ENCODE peak calls at places on chromosomes 11 and 22, in eight cellular contexts. One of them, this sample, is unnamed.

GRCh38 chr22:41078975-41079374 is 13.4 kb upstream of the EP300 start:
- DNase-seq in thoracic aorta: no peak
- DNase-seq in heart right ventricle: no peak
- DNase-seq in testis: no peak
- DNase-seq in transverse colon: no peak
- DNase-seq in RWPE2: no peak
- DNase-seq in cardiac muscle cell: no peak
- DNase-seq in PC-9: no peak
- DNase-seq in this sample: no peak

GRCh38 chr11:112630496-112630895 is 330.7 kb upstream of the NCAM1 start:
- DNase-seq in thoracic aorta: no peak
- DNase-seq in heart right ventricle: no peak
- DNase-seq in testis: no peak
- DNase-seq in transverse colon: no peak
- DNase-seq in RWPE2: no peak
- DNase-seq in cardiac muscle cell: no peak
- DNase-seq in PC-9: no peak
- DNase-seq in this sample: no peak

GRCh38 chr22:48748860-48749554 is 1078.7 kb downstream of the BRD1 start:
- DNase-seq in thoracic aorta: no peak
- DNase-seq in heart right ventricle: no peak
- DNase-seq in testis: peak
- DNase-seq in transverse colon: no peak
- DNase-seq in RWPE2: no peak
- DNase-seq in cardiac muscle cell: no peak
- DNase-seq in PC-9: no peak
- DNase-seq in this sample: no peak

GRCh38 chr11:47234669-47235075 is 13.9 kb downstream of the ACP2 start:
- DNase-seq in thoracic aorta: no peak
- DNase-seq in heart right ventricle: no peak
- DNase-seq in testis: no peak
- DNase-seq in transverse colon: peak
- DNase-seq in RWPE2: no peak
- DNase-seq in cardiac muscle cell: peak
- DNase-seq in PC-9: no peak
- DNase-seq in this sample: no peak

GRCh38 chr22:42805016-42805997 is 51.8 kb downstream of the ARFGAP3 start:
- DNase-seq in thoracic aorta: no peak
- DNase-seq in heart right ventricle: peak
- DNase-seq in testis: peak
- DNase-seq in transverse colon: no peak
- DNase-seq in RWPE2: peak
- DNase-seq in cardiac muscle cell: no peak
- DNase-seq in PC-9: no peak
- DNase-seq in this sample: peak

GRCh38 chr11:129960216-129961214 is 42.1 kb downstream of the PRDM10 start:
- DNase-seq in thoracic aorta: no peak
- DNase-seq in heart right ventricle: no peak
- DNase-seq in testis: no peak
- DNase-seq in transverse colon: no peak
- DNase-seq in RWPE2: no peak
- DNase-seq in cardiac muscle cell: peak
- DNase-seq in PC-9: peak
- DNase-seq in this sample: peak

GRCh38 chr11:123434911-123435310 is 4.8 kb downstream of the GRAMD1B start:
- DNase-seq in thoracic aorta: no peak
- DNase-seq in heart right ventricle: no peak
- DNase-seq in testis: no peak
- DNase-seq in transverse colon: no peak
- DNase-seq in RWPE2: no peak
- DNase-seq in cardiac muscle cell: no peak
- DNase-seq in PC-9: peak
- DNase-seq in this sample: no peak

GRCh38 chr22:19691721-19692341 is 22.5 kb upstream of the SEPTIN5 start:
- DNase-seq in thoracic aorta: no peak
- DNase-seq in heart right ventricle: no peak
- DNase-seq in testis: peak
- DNase-seq in transverse colon: no peak
- DNase-seq in RWPE2: no peak
- DNase-seq in cardiac muscle cell: peak
- DNase-seq in PC-9: peak
- DNase-seq in this sample: peak

GRCh38 chr11:9567401-9567800 is 6.1 kb upstream of the WEE1 start:
- DNase-seq in thoracic aorta: no peak
- DNase-seq in heart right ventricle: no peak
- DNase-seq in testis: no peak
- DNase-seq in transverse colon: no peak
- DNase-seq in RWPE2: no peak
- DNase-seq in cardiac muscle cell: no peak
- DNase-seq in PC-9: no peak
- DNase-seq in this sample: no peak

GRCh38 chr11:118514103-118514502 is 13.2 kb upstream of the TTC36 start:
- DNase-seq in thoracic aorta: no peak
- DNase-seq in heart right ventricle: no peak
- DNase-seq in testis: no peak
- DNase-seq in transverse colon: no peak
- DNase-seq in RWPE2: no peak
- DNase-seq in cardiac muscle cell: no peak
- DNase-seq in PC-9: no peak
- DNase-seq in this sample: no peak

GRCh38 chr11:57713849-57714248 is 1.5 kb downstream of the TMX2 start:
- DNase-seq in thoracic aorta: no peak
- DNase-seq in heart right ventricle: no peak
- DNase-seq in testis: no peak
- DNase-seq in transverse colon: no peak
- DNase-seq in RWPE2: no peak
- DNase-seq in cardiac muscle cell: no peak
- DNase-seq in PC-9: no peak
- DNase-seq in this sample: no peak

GRCh38 chr11:3953327-3953726 is 97.9 kb downstream of the STIM1 start:
- DNase-seq in thoracic aorta: no peak
- DNase-seq in heart right ventricle: no peak
- DNase-seq in testis: no peak
- DNase-seq in transverse colon: no peak
- DNase-seq in RWPE2: no peak
- DNase-seq in cardiac muscle cell: no peak
- DNase-seq in PC-9: no peak
- DNase-seq in this sample: no peak
- H3K27ac ChIP-seq in thoracic aorta: no peak
- H3K27ac ChIP-seq in heart right ventricle: no peak
- H3K27ac ChIP-seq in testis: no peak
- H3K27ac ChIP-seq in transverse colon: no peak
- H3K27ac ChIP-seq in RWPE2: no peak
- H3K27ac ChIP-seq in cardiac muscle cell: no peak
- H3K27ac ChIP-seq in PC-9: no peak
- H3K27ac ChIP-seq in this sample: no peak

GRCh38 chr22:38074181-38075104 is 9.5 kb downstream of the SLC16A8 start:
- DNase-seq in thoracic aorta: no peak
- DNase-seq in heart right ventricle: no peak
- DNase-seq in testis: peak
- DNase-seq in transverse colon: no peak
- DNase-seq in RWPE2: no peak
- DNase-seq in cardiac muscle cell: peak
- DNase-seq in PC-9: no peak
- DNase-seq in this sample: no peak
- TF ChIP-seq CTCF in thoracic aorta: no peak
- TF ChIP-seq CTCF in heart right ventricle: no peak
- TF ChIP-seq CTCF in testis: peak
- TF ChIP-seq CTCF in transverse colon: no peak
- TF ChIP-seq CTCF in RWPE2: no peak
- TF ChIP-seq CTCF in cardiac muscle cell: peak
- TF ChIP-seq CTCF in PC-9: no peak
- TF ChIP-seq CTCF in this sample: no peak

GRCh38 chr11:107929611-107930200 is 1.5 kb downstream of the RAB39A start:
- DNase-seq in thoracic aorta: no peak
- DNase-seq in heart right ventricle: no peak
- DNase-seq in testis: no peak
- DNase-seq in transverse colon: no peak
- DNase-seq in RWPE2: no peak
- DNase-seq in cardiac muscle cell: no peak
- DNase-seq in PC-9: no peak
- DNase-seq in this sample: no peak
- H3K27ac ChIP-seq in thoracic aorta: no peak
- H3K27ac ChIP-seq in heart right ventricle: no peak
- H3K27ac ChIP-seq in testis: no peak
- H3K27ac ChIP-seq in transverse colon: no peak
- H3K27ac ChIP-seq in RWPE2: no peak
- H3K27ac ChIP-seq in cardiac muscle cell: no peak
- H3K27ac ChIP-seq in PC-9: no peak
- H3K27ac ChIP-seq in this sample: no peak

GRCh38 chr11:73931951-73932350 is 18.9 kb upstream of the DNAJB13 start:
- DNase-seq in thoracic aorta: no peak
- DNase-seq in heart right ventricle: no peak
- DNase-seq in testis: no peak
- DNase-seq in transverse colon: peak
- DNase-seq in RWPE2: no peak
- DNase-seq in cardiac muscle cell: no peak
- DNase-seq in PC-9: no peak
- DNase-seq in this sample: no peak

GRCh38 chr11:73929388-73929787 is 21.4 kb upstream of the DNAJB13 start:
- DNase-seq in thoracic aorta: no peak
- DNase-seq in heart right ventricle: no peak
- DNase-seq in testis: no peak
- DNase-seq in transverse colon: no peak
- DNase-seq in RWPE2: no peak
- DNase-seq in cardiac muscle cell: no peak
- DNase-seq in PC-9: no peak
- DNase-seq in this sample: no peak

GRCh38 chr11:73931039-73931645 is 19.7 kb upstream of the DNAJB13 start:
- DNase-seq in thoracic aorta: no peak
- DNase-seq in heart right ventricle: no peak
- DNase-seq in testis: peak
- DNase-seq in transverse colon: no peak
- DNase-seq in RWPE2: no peak
- DNase-seq in cardiac muscle cell: peak
- DNase-seq in PC-9: peak
- DNase-seq in this sample: peak
- TF ChIP-seq CTCF in thoracic aorta: no peak
- TF ChIP-seq CTCF in heart right ventricle: no peak
- TF ChIP-seq CTCF in testis: no peak
- TF ChIP-seq CTCF in transverse colon: no peak
- TF ChIP-seq CTCF in RWPE2: peak
- TF ChIP-seq CTCF in cardiac muscle cell: peak
- TF ChIP-seq CTCF in PC-9: peak
- TF ChIP-seq CTCF in this sample: peak

GRCh38 chr22:36343720-36344105 is 44.1 kb downstream of the MYH9 start:
- DNase-seq in thoracic aorta: no peak
- DNase-seq in heart right ventricle: no peak
- DNase-seq in testis: no peak
- DNase-seq in transverse colon: no peak
- DNase-seq in RWPE2: no peak
- DNase-seq in cardiac muscle cell: no peak
- DNase-seq in PC-9: no peak
- DNase-seq in this sample: no peak

GRCh38 chr22:36343070-36343719 is 44.6 kb downstream of the MYH9 start:
- DNase-seq in thoracic aorta: no peak
- DNase-seq in heart right ventricle: no peak
- DNase-seq in testis: no peak
- DNase-seq in transverse colon: no peak
- DNase-seq in RWPE2: no peak
- DNase-seq in cardiac muscle cell: no peak
- DNase-seq in PC-9: no peak
- DNase-seq in this sample: no peak

GRCh38 chr22:36340621-36341020 is 47.1 kb downstream of the MYH9 start:
- DNase-seq in thoracic aorta: no peak
- DNase-seq in heart right ventricle: no peak
- DNase-seq in testis: no peak
- DNase-seq in transverse colon: no peak
- DNase-seq in RWPE2: no peak
- DNase-seq in cardiac muscle cell: no peak
- DNase-seq in PC-9: no peak
- DNase-seq in this sample: no peak

GRCh38 chr22:36339171-36340065 is 48.3 kb downstream of the MYH9 start:
- DNase-seq in thoracic aorta: no peak
- DNase-seq in heart right ventricle: no peak
- DNase-seq in testis: no peak
- DNase-seq in transverse colon: no peak
- DNase-seq in RWPE2: no peak
- DNase-seq in cardiac muscle cell: peak
- DNase-seq in PC-9: no peak
- DNase-seq in this sample: no peak

GRCh38 chr22:36341640-36342041 is 46.1 kb downstream of the MYH9 start:
- DNase-seq in thoracic aorta: no peak
- DNase-seq in heart right ventricle: no peak
- DNase-seq in testis: no peak
- DNase-seq in transverse colon: no peak
- DNase-seq in RWPE2: no peak
- DNase-seq in cardiac muscle cell: no peak
- DNase-seq in PC-9: no peak
- DNase-seq in this sample: no peak
- H3K27ac ChIP-seq in thoracic aorta: peak
- H3K27ac ChIP-seq in heart right ventricle: peak
- H3K27ac ChIP-seq in testis: no peak
- H3K27ac ChIP-seq in transverse colon: peak
- H3K27ac ChIP-seq in RWPE2: peak
- H3K27ac ChIP-seq in cardiac muscle cell: peak
- H3K27ac ChIP-seq in PC-9: no peak
- H3K27ac ChIP-seq in this sample: peak

GRCh38 chr22:30754971-30755759 is 60.5 kb downstream of the OSBP2 start:
- DNase-seq in thoracic aorta: no peak
- DNase-seq in heart right ventricle: no peak
- DNase-seq in testis: peak
- DNase-seq in transverse colon: peak
- DNase-seq in RWPE2: no peak
- DNase-seq in cardiac muscle cell: peak
- DNase-seq in PC-9: peak
- DNase-seq in this sample: peak
- TF ChIP-seq CTCF in thoracic aorta: peak
- TF ChIP-seq CTCF in heart right ventricle: peak
- TF ChIP-seq CTCF in testis: peak
- TF ChIP-seq CTCF in transverse colon: peak
- TF ChIP-seq CTCF in RWPE2: peak
- TF ChIP-seq CTCF in cardiac muscle cell: peak
- TF ChIP-seq CTCF in PC-9: peak
- TF ChIP-seq CTCF in this sample: peak

GRCh38 chr22:46148885-46149492 is 1.3 kb upstream of the PPARA start:
- DNase-seq in thoracic aorta: no peak
- DNase-seq in heart right ventricle: no peak
- DNase-seq in testis: no peak
- DNase-seq in transverse colon: peak
- DNase-seq in RWPE2: no peak
- DNase-seq in cardiac muscle cell: no peak
- DNase-seq in PC-9: no peak
- DNase-seq in this sample: no peak
- H3K27ac ChIP-seq in thoracic aorta: peak
- H3K27ac ChIP-seq in heart right ventricle: peak
- H3K27ac ChIP-seq in testis: peak
- H3K27ac ChIP-seq in transverse colon: peak
- H3K27ac ChIP-seq in RWPE2: no peak
- H3K27ac ChIP-seq in cardiac muscle cell: no peak
- H3K27ac ChIP-seq in PC-9: no peak
- H3K27ac ChIP-seq in this sample: peak

DNA sequence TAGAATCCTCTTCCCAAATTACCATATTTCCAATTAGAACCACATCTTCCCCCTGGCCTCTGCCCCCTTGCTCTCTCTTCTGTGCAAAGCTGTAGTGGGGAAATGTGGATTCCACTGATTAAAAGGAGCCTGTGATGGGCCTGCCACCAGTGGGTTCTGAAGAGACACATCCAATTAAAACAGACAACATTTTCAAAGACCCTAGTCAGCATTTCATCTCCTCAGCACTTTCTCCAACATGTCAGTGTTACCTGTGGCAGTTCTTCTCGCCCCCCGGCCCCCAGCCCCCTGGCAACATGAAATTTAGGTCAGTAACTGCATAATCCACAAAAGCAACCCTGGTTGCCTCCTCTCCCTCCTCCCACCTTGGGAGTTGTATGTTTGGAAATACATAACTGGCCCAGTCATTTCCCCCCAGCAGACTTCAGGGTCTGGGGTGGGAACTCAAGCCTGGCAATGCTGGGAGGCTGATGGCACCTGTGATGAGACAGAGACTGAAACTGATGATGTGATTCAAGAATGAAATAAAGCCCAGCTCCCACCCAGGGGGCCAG is 99.8 kb upstream of the AMOTL1 start:
- DNase-seq in thoracic aorta: no peak
- DNase-seq in heart right ventricle: no peak
- DNase-seq in testis: no peak
- DNase-seq in transverse colon: no peak
- DNase-seq in RWPE2: no peak
- DNase-seq in cardiac muscle cell: no peak
- DNase-seq in PC-9: no peak
- DNase-seq in this sample: no peak
- TF ChIP-seq CTCF in thoracic aorta: no peak
- TF ChIP-seq CTCF in heart right ventricle: no peak
- TF ChIP-seq CTCF in testis: no peak
- TF ChIP-seq CTCF in transverse colon: no peak
- TF ChIP-seq CTCF in RWPE2: no peak
- TF ChIP-seq CTCF in cardiac muscle cell: no peak
- TF ChIP-seq CTCF in PC-9: no peak
- TF ChIP-seq CTCF in this sample: no peak